ENCODE peak calls at places on chromosome 22, in six cellular contexts. One of them, this sample, is unnamed.

GRCh38 chr22:27798526-27799333 is 2.8 kb downstream of the MN1 start:
- DNase-seq in brain microvascular endothelial cell: no peak
- DNase-seq in stimulated activated CD4-positive, alpha-beta T cell treated with anti-CD3 and anti-CD28 coated beads, Interleukin-15, amount 100 ng/mL, for 48 hours: no peak
- DNase-seq in NCI-H1105: no peak
- DNase-seq in nucleus accumbens: no peak
- DNase-seq in left ventricle myocardium superior: no peak
- DNase-seq in this sample: peak

GRCh38 chr22:20403779-20404140 is 9.8 kb downstream of the ZNF74 start:
- DNase-seq in stimulated activated CD4-positive, alpha-beta T cell treated with anti-CD3 and anti-CD28 coated beads, Interleukin-15, amount 100 ng/mL, for 48 hours: no peak
- DNase-seq in brain microvascular endothelial cell: no peak
- DNase-seq in left ventricle myocardium superior: no peak
- DNase-seq in NCI-H1105: no peak
- DNase-seq in nucleus accumbens: no peak
- DNase-seq in this sample: no peak

GRCh38 chr22:39738746-39739145 is 154.8 kb downstream of the ENTHD1 start:
- DNase-seq in stimulated activated CD4-positive, alpha-beta T cell treated with anti-CD3 and anti-CD28 coated beads, Interleukin-15, amount 100 ng/mL, for 48 hours: no peak
- DNase-seq in nucleus accumbens: no peak
- DNase-seq in left ventricle myocardium superior: no peak
- DNase-seq in NCI-H1105: no peak
- DNase-seq in brain microvascular endothelial cell: peak
- DNase-seq in this sample: no peak

GRCh38 chr22:39077513-39077840 is 402 bp downstream of the APOBEC3G start:
- DNase-seq in nucleus accumbens: no peak
- DNase-seq in NCI-H1105: no peak
- DNase-seq in stimulated activated CD4-positive, alpha-beta T cell treated with anti-CD3 and anti-CD28 coated beads, Interleukin-15, amount 100 ng/mL, for 48 hours: no peak
- DNase-seq in left ventricle myocardium superior: no peak
- DNase-seq in brain microvascular endothelial cell: no peak
- DNase-seq in this sample: no peak

GRCh38 chr22:19802001-19802880 is 41.7 kb downstream of the TBX1 start:
- DNase-seq in nucleus accumbens: no peak
- DNase-seq in brain microvascular endothelial cell: no peak
- DNase-seq in NCI-H1105: no peak
- DNase-seq in stimulated activated CD4-positive, alpha-beta T cell treated with anti-CD3 and anti-CD28 coated beads, Interleukin-15, amount 100 ng/mL, for 48 hours: no peak
- DNase-seq in left ventricle myocardium superior: peak
- DNase-seq in this sample: peak

GRCh38 chr22:37165940-37166674 is 16.4 kb upstream of the IL2RB start:
- DNase-seq in brain microvascular endothelial cell: no peak
- DNase-seq in nucleus accumbens: no peak
- DNase-seq in left ventricle myocardium superior: peak
- DNase-seq in NCI-H1105: no peak
- DNase-seq in stimulated activated CD4-positive, alpha-beta T cell treated with anti-CD3 and anti-CD28 coated beads, Interleukin-15, amount 100 ng/mL, for 48 hours: no peak
- DNase-seq in this sample: peak

GRCh38 chr22:43878831-43879550 is 12.8 kb downstream of the PNPLA5 start:
- DNase-seq in left ventricle myocardium superior: peak
- DNase-seq in NCI-H1105: no peak
- DNase-seq in brain microvascular endothelial cell: no peak
- DNase-seq in nucleus accumbens: no peak
- DNase-seq in stimulated activated CD4-positive, alpha-beta T cell treated with anti-CD3 and anti-CD28 coated beads, Interleukin-15, amount 100 ng/mL, for 48 hours: no peak
- DNase-seq in this sample: peak

GRCh38 chr22:31569126-31569525 is 72.8 kb downstream of the SFI1 start:
- DNase-seq in brain microvascular endothelial cell: no peak
- DNase-seq in stimulated activated CD4-positive, alpha-beta T cell treated with anti-CD3 and anti-CD28 coated beads, Interleukin-15, amount 100 ng/mL, for 48 hours: no peak
- DNase-seq in NCI-H1105: no peak
- DNase-seq in left ventricle myocardium superior: no peak
- DNase-seq in nucleus accumbens: no peak
- DNase-seq in this sample: no peak

GRCh38 chr22:46524203-46524740 is 13.1 kb downstream of the CELSR1 start:
- DNase-seq in left ventricle myocardium superior: no peak
- DNase-seq in NCI-H1105: no peak
- DNase-seq in brain microvascular endothelial cell: no peak
- DNase-seq in stimulated activated CD4-positive, alpha-beta T cell treated with anti-CD3 and anti-CD28 coated beads, Interleukin-15, amount 100 ng/mL, for 48 hours: no peak
- DNase-seq in nucleus accumbens: no peak
- DNase-seq in this sample: peak

This sample was measured in kidney.